ENCODE peak calls at places on chromosome 1, in eight cellular contexts. Y is T follicular helper cell, W is NCI-H69, L is GM12865, F is left ventricle myocardium inferior, X is HT1080, O is AG04450, M is choroid plexus epithelial cell. B is an unnamed sample.
A peak's percentile ranks its signal among the peaks of the same experiment; 100 is the strongest.

GRCh38 chr1:234759888-234760287 is 149.9 kb upstream of the IRF2BP2 start:
- DNase-seq in F (no peak), W (no peak), Y (no peak), L (no peak), O (no peak), X (no peak), M (no peak), B (no peak)

GRCh38 chr1:171115280-171115897 is 24.7 kb downstream of the FMO3 start:
- DNase-seq in F (no peak), X (no peak), O (no peak), L (no peak), W (no peak), M (no peak), Y (no peak), B (no peak)

GRCh38 chr1:35587736-35588135 is 14.6 kb downstream of the TFAP2E start:
- DNase-seq in W (no peak), F (no peak), M (no peak), X (no peak), L (no peak), Y (no peak), O (no peak), B (no peak)

GRCh38 chr1:55304306-55304705 is 89.1 kb upstream of the USP24 start:
- DNase-seq in X (no peak), F (peak; percentile 46), O (no peak), M (no peak), Y (no peak), W (peak; percentile 8), L (no peak), B (no peak)

GRCh38 chr1:157429841-157430240 is 122.5 kb downstream of the FCRL5 start:
- DNase-seq in W (no peak), O (no peak), Y (no peak), L (no peak), M (peak; percentile 2), X (peak; percentile 12), F (no peak), B (no peak)

GRCh38 chr1:241396747-241397691 is 40.0 kb upstream of the RGS7 start:
- DNase-seq in F (no peak), W (peak; percentile 60), Y (no peak), X (peak; percentile 31), M (peak; percentile 36), L (no peak), O (no peak), B (no peak)

GRCh38 chr1:178651742-178652141 is 73.3 kb upstream of the RALGPS2 start:
- DNase-seq in L (no peak), W (no peak), F (no peak), X (no peak), O (no peak), M (no peak), Y (no peak), B (no peak)

GRCh38 chr1:26388791-26389445 is 16.4 kb upstream of the ZNF683 start:
- DNase-seq in O (no peak), Y (no peak), F (no peak), X (no peak), L (no peak), M (peak; percentile 31), W (no peak), B (no peak)

GRCh38 chr1:189970331-189971230 is 507.1 kb downstream of the BRINP3 start:
- DNase-seq in O (no peak), W (peak; percentile 93), F (no peak), X (no peak), Y (no peak), M (no peak), L (no peak), B (no peak)